ENCODE peak calls at places on chromosomes 13 and 19, in four cellular contexts. N is neural progenitor cell, K is tibial nerve, Z is body of pancreas. G is an unnamed sample. For H3K36me3, the result is how much of the 10 kb centered on the place peaks cover.

GRCh38 chr13:46893221-46893620 is 3.6 kb downstream of the HTR2A start:
- DNase-seq in N (peak), K (no peak), Z (no peak), G (no peak)

GRCh38 chr19:29837448-29837961 is 25.7 kb downstream of the CCNE1 start:
- DNase-seq in N (no peak), K (no peak), Z (no peak), G (no peak)

GRCh38 chr13:105773887-105774538 is 761.4 kb downstream of the EFNB2 start:
- DNase-seq in N (peak), K (no peak), Z (no peak), G (peak)

GRCh38 chr13:31209172-31209818 is 9.5 kb downstream of the B3GLCT start:
- DNase-seq in N (peak), K (peak), Z (peak), G (no peak)

GRCh38 chr19:40285353-40286234 is 449 bp upstream of the AKT2 start:
- DNase-seq in N (peak), K (peak), Z (peak), G (peak)

GRCh38 chr13:48662226-48662625 is 8.5 kb downstream of the CYSLTR2 start:
- DNase-seq in N (no peak), K (no peak), Z (no peak), G (peak)

GRCh38 chr19:54104998-54105715 is 2.5 kb downstream of the NDUFA3 start:
- DNase-seq in N (no peak), K (no peak), Z (no peak), G (no peak)

GRCh38 chr19:6092329-6093286 is 17.7 kb downstream of the RFX2 start:
- DNase-seq in N (peak), K (peak), Z (peak), G (peak)

GRCh38 chr19:41144403-41144802 is 30.2 kb downstream of the CYP2F1 start:
- DNase-seq in N (peak), K (peak), Z (peak), G (peak)

GRCh38 chr19:50416034-50416814 is 2.5 kb upstream of the SPIB start:
- DNase-seq in N (no peak), K (no peak), Z (no peak), G (no peak)

GRCh38 chr13:20351279-20352022 is 119.3 kb upstream of the GJB6 start:
- DNase-seq in N (no peak), K (no peak), Z (no peak), G (peak)

GRCh38 chr13:28283600-28283999 is 145.3 kb downstream of the PAN3 start:
- DNase-seq in N (no peak), K (no peak), Z (no peak), G (no peak)
- H3K36me3 ChIP-seq in N (under half), K (under half), Z (under half), G (under half)

GRCh38 chr13:25371608-25372274 is at the start of gene ATP8A2:
- DNase-seq in N (peak), K (no peak), Z (no peak), G (no peak)
- H3K4me3 ChIP-seq in N (peak), K (peak), Z (no peak), G (peak)

GRCh38 chr19:15112385-15112784 is 5.2 kb downstream of the SYDE1 start:
- DNase-seq in N (no peak), K (no peak), Z (no peak), G (peak)
- TF ChIP-seq CTCF in N (no peak), K (no peak), Z (no peak), G (no peak)

GRCh38 chr19:3959766-3960131 is 11.2 kb downstream of the DAPK3 start:
- DNase-seq in N (no peak), K (no peak), Z (no peak), G (no peak)
- H3K36me3 ChIP-seq in N (under half), K (under half), Z (under half), G (under half)

GRCh38 chr19:19407640-19407933 is 2.1 kb downstream of the GATAD2A start:
- DNase-seq in N (peak), K (no peak), Z (no peak), G (no peak)

GRCh38 chr19:19406878-19407639 is 1.6 kb downstream of the GATAD2A start:
- DNase-seq in N (peak), K (no peak), Z (peak), G (peak)

GRCh38 chr19:19405919-19406877 is 723 bp downstream of the GATAD2A start:
- DNase-seq in N (peak), K (no peak), Z (peak), G (no peak)

GRCh38 chr19:19410553-19411550 is 5.4 kb downstream of the GATAD2A start:
- DNase-seq in N (no peak), K (no peak), Z (no peak), G (no peak)

GRCh38 chr19:19409235-19410030 is 4.0 kb downstream of the GATAD2A start:
- DNase-seq in N (peak), K (no peak), Z (no peak), G (peak)
- H3K4me3 ChIP-seq in N (no peak), K (no peak), Z (no peak), G (no peak)

GRCh38 chr19:7176792-7177191 is 107.3 kb downstream of the ZNF557 start:
- DNase-seq in N (no peak), K (no peak), Z (no peak), G (no peak)
- TF ChIP-seq CTCF in N (no peak), K (no peak), Z (no peak), G (no peak)

G was measured in bronchial epithelial cell.